ENCODE peak calls at places on chromosomes 16 and 17, in five cellular contexts. B is RWPE1, Q is lung, H is lower lobe of right lung, P is pancreas. M is an unnamed sample.

GRCh38 chr16:1991588-1992474 is 2.1 kb downstream of the SYNGR3 start:
- DNase-seq in B (peak), Q (peak), H (peak), P (peak), M (peak)

GRCh38 chr17:19683117-19683516 is 33.3 kb downstream of the SLC47A2 start:
- DNase-seq in B (no peak), Q (no peak), H (no peak), P (no peak), M (no peak)

GRCh38 chr16:85162478-85163277 is 50.4 kb upstream of the CIBAR2 start:
- DNase-seq in B (no peak), Q (no peak), H (no peak), P (no peak), M (no peak)

GRCh38 chr16:26129997-26130396 is 438.2 kb downstream of the HS3ST4 start:
- DNase-seq in B (no peak), Q (no peak), H (no peak), P (no peak), M (no peak)

GRCh38 chr16:85735225-85735722 is 15.6 kb downstream of the C16orf74 start:
- DNase-seq in B (no peak), Q (no peak), H (no peak), P (no peak), M (no peak)

GRCh38 chr17:3043737-3044365 is 19.6 kb downstream of the OR1D5 start:
- DNase-seq in B (no peak), Q (no peak), H (no peak), P (no peak), M (no peak)

GRCh38 chr17:15944720-15945492 is at the start of gene ADORA2B:
- DNase-seq in B (peak), Q (peak), H (peak), P (peak), M (peak)

GRCh38 chr17:55198690-55199370 is 65.9 kb upstream of the HLF start:
- DNase-seq in B (no peak), Q (no peak), H (no peak), P (no peak), M (no peak)

GRCh38 chr17:14886200-14886739 is 378.9 kb downstream of the PMP22 start:
- DNase-seq in B (no peak), Q (no peak), H (no peak), P (no peak), M (no peak)

GRCh38 chr17:72602517-72603345 is 481.9 kb downstream of the SOX9 start:
- DNase-seq in B (no peak), Q (no peak), H (peak), P (peak), M (no peak)

GRCh38 chr16:12099451-12100123 is 123.1 kb downstream of the SNX29 start:
- DNase-seq in B (no peak), Q (no peak), H (no peak), P (no peak), M (no peak)

DNA sequence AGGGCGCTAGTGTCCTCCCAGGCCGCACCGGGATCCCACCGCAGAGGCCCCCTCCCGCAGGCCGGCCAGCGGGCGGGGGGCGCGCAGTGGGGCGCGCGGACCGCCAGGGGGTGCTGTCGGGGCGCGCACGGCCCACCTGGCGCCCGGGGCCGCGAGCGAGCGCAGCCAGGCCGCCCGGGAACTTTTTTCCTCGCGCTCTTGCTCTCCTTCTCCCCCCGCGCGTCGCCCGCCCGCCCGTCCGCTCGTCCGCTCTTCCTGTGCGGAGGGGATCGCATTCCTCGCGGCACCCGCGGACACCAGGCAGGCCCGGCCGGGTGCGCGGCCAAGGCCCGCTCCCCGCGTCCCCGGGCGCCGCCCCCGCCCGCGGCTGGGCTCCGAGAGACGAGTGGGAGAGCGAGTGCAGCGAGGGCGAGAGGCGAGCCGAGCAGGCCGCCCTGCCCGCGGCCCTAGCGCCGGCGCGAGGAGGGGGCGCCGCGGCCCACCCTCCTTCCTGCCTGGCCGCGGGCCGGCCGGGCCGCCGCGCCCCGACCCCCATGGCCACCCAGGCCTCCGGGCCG is at the start of gene RAI1:
- DNase-seq in B (peak), Q (peak), H (peak), P (peak), M (peak)
- TF ChIP-seq CTCF in B (peak), Q (peak), H (peak), P (peak), M (peak)

DNA sequence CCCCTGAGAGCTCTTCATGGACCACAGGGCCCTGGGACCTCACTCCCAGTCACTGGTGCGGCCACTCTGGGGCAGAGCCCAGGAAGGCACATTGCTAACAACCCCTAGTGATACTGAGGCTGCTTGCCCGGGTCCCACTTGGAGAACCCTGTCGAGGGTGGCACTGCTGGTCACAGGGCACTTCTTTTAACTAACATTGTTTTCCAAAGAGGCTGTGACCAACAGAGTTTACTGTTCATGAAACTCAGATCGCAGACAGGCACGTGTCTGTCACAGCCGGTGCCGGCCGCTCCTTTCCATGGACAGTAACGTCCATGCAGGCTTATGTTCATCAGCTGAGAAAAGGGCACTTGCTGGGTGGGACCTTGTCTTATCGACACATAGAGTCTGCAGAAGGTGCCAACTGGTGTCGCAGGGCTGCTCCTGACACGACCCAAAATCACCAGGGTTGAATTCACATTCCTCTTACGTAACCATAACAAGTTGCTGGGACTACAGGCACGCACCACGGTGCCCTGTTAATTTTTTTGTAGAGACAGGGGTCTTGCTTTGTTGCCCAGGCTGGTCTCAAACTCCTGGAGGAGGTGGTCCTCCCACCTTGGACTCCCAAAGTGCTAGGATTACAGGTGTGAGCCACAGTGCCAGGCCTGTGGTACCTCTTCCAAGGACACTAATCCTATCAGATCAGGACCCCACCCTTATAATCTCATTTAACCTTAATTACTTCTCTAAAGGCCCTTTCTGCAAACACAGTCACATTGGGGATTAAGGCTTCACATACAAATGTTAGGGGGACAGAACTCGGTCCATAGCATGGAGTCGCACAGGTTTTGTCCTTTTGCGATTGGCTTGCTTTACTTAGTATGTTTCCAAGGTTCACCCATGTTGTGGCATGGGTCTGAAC is 1.2 kb upstream of the ZC3H18 start:
- DNase-seq in B (no peak), Q (no peak), H (no peak), P (no peak), M (no peak)
- H3K27ac ChIP-seq in B (peak), Q (peak), H (peak), P (no peak), M (peak)

GRCh38 chr17:45277216-45277849 is 15.4 kb upstream of the SPATA32 start:
- DNase-seq in B (peak), Q (peak), H (peak), P (peak), M (peak)
- TF ChIP-seq CTCF in B (peak), Q (peak), H (peak), P (peak), M (peak)

DNA sequence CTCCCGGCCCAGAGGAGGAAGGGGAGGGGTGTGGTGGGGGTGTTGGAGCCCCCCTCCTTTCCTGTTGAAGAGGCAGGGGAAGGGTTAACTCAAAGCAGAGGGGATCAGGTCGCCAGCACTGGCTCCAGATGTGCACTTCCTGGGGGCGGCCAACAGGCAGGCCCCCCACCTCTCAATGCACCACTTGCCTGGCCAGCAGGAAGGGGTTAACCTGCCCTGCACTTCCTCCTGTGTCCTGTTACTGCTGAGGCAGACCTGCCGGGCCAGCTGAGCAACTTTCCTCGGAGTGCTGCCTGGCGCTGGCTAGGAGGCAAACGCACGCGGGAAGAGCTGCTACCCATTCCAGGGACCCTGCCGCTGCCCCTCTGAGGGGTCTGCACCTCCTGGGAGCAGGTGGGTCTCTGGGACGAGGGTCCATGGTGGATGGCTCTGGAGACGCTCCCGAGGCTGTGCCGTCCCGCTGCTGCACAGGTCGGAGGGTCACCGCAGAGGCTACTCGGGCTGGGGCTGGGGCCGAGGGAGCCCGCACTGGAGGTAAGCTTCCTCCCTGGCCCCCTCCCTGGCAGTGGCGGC is at the start of gene EPN3:
- DNase-seq in B (peak), Q (no peak), H (peak), P (peak), M (no peak)
- H3K27ac ChIP-seq in B (peak), Q (no peak), H (no peak), P (peak), M (peak)

GRCh38 chr16:23296994-23297393 is 5.1 kb upstream of the SCNN1B start:
- DNase-seq in B (no peak), Q (no peak), H (no peak), P (no peak), M (no peak)
- TF ChIP-seq CTCF in B (peak), Q (no peak), H (peak), P (no peak), M (no peak)

DNA sequence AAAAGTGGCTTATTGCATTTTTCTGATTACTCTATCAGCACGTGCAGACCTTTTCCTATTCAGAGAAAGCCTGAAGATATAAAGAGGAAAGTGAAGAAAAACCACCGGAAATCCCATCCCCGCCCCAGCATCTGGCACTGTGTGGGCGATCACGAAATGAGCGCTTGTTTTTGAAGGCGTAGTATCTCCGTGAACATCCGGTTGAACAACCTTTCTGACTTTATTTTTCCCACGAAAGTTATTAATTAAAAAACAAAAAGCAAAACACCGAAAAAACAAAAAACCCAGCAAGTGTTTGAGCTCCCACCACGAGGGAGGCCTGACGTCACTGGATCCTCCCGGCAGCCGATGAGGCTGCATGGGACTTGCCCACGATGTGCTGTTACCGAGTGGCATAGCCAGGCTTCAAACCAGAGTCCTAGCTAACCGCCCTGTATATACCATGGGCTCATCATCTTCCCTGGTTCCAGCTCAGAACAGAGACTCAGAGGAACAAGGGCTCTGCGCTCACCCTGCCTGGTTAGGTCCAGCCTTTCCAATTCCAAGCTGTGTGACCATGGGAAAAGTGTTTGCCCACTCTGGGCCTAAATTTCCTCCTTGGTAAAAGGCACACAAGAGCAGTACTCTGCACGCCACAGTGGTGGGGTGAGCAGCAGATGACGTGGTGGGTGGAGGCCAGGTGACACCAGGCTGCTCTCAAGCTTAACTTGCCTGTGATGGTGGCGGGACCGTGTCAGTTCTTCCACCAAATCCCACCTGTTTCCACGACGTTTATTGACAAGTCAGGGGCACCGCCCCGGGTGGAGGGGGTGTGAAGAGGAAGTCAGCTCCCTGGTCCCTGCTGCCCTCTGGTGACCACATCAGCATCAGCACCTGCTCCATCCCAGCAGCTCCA is 34.3 kb upstream of the IL21R start:
- DNase-seq in B (peak), Q (peak), H (peak), P (peak), M (peak)
- H3K27ac ChIP-seq in B (peak), Q (no peak), H (peak), P (peak), M (peak)

GRCh38 chr16:87058728-87059250 is 258.4 kb downstream of the C16orf95 start:
- DNase-seq in B (no peak), Q (no peak), H (no peak), P (no peak), M (no peak)

GRCh38 chr16:87056083-87056482 is 261.1 kb downstream of the C16orf95 start:
- DNase-seq in B (no peak), Q (no peak), H (no peak), P (no peak), M (no peak)

GRCh38 chr16:87057951-87058560 is 259.1 kb downstream of the C16orf95 start:
- DNase-seq in B (no peak), Q (no peak), H (no peak), P (no peak), M (no peak)

GRCh38 chr16:87056551-87056950 is 260.6 kb downstream of the C16orf95 start:
- DNase-seq in B (no peak), Q (no peak), H (no peak), P (no peak), M (no peak)

DNA sequence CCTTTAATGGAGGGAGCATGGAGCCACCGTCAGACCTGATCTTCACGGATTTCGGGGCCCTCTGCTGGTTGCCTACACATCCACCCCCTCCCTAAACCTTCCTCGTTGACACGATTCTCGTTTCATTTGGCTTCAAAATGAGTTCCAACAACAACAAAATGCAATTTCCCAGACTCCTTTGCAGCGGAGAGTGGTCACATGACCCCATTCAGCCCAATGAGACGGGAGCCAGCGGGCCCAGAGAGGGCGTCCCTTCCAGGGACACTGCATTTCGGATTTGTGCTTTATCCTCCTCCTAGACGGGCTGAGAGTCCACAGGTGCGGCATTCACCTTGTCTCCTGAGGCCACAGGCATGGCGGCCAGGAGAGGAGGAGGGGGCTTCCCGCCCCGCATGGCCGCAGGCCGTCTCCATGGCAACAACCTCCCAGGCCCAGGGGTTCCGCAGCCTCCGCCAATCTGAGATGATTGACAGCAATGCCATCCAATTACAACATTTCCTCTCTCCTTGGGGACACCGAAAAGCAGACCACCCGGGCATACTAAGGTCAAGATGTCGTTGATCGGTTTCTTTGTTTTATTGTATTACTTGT is 259.8 kb downstream of the C16orf95 start:
- DNase-seq in B (no peak), Q (no peak), H (no peak), P (no peak), M (no peak)
- TF ChIP-seq CTCF in B (no peak), Q (no peak), H (no peak), P (no peak), M (peak)

M was measured in heart left ventricle.